ENCODE peak calls at places on chromosomes 13 and 19, in four cellular contexts. K is NB4, X is esophagus squamous epithelium, Q is neural progenitor cell. O is an unnamed sample.

GRCh38 chr13:99392126-99392805 is 85.1 kb upstream of the GPR183 start:
- DNase-seq in K (no peak), X (no peak), Q (no peak), O (no peak)

GRCh38 chr19:55959996-55960675 is 12.5 kb downstream of the NLRP8 start:
- DNase-seq in K (no peak), X (no peak), Q (no peak), O (no peak)

GRCh38 chr19:35943542-35944301 is 7.5 kb downstream of the LRFN3 start:
- DNase-seq in K (no peak), X (no peak), Q (no peak), O (no peak)

GRCh38 chr19:55406869-55407624 is 541 bp downstream of the UBE2S start:
- DNase-seq in K (peak), X (no peak), Q (peak), O (peak)

GRCh38 chr13:39410089-39410901 is 192.7 kb downstream of the LHFPL6 start:
- DNase-seq in K (peak), X (no peak), Q (no peak), O (no peak)

GRCh38 chr13:113291997-113292862 is 4.8 kb upstream of the LAMP1 start:
- DNase-seq in K (peak), X (no peak), Q (peak), O (peak)

GRCh38 chr19:29567366-29567915 is 38.6 kb upstream of the POP4 start:
- DNase-seq in K (no peak), X (no peak), Q (no peak), O (no peak)

GRCh38 chr13:39509616-39510015 is 93.4 kb downstream of the LHFPL6 start:
- DNase-seq in K (no peak), X (no peak), Q (no peak), O (no peak)

GRCh38 chr19:56141416-56141992 is 417 bp downstream of the ZNF444 start:
- DNase-seq in K (peak), X (no peak), Q (peak), O (no peak)

GRCh38 chr19:47122359-47123335 is 8.0 kb upstream of the SAE1 start:
- DNase-seq in K (no peak), X (no peak), Q (no peak), O (no peak)

GRCh38 chr19:18856385-18857126 is 24.8 kb downstream of the UPF1 start:
- DNase-seq in K (peak), X (no peak), Q (peak), O (peak)
- TF ChIP-seq CTCF in K (peak), X (peak), Q (peak), O (peak)

GRCh38 chr13:111564657-111565056 is 244.2 kb downstream of the TEX29 start:
- DNase-seq in K (no peak), X (no peak), Q (no peak), O (no peak)
- TF ChIP-seq CTCF in K (no peak), X (no peak), Q (no peak), O (no peak)

GRCh38 chr13:43787518-43787891 is 733 bp upstream of the ENOX1 start:
- DNase-seq in K (no peak), X (no peak), Q (peak), O (no peak)

GRCh38 chr13:43797869-43798268 is 11.1 kb upstream of the ENOX1 start:
- DNase-seq in K (no peak), X (no peak), Q (no peak), O (no peak)

GRCh38 chr13:43787998-43788397 is 1.2 kb upstream of the ENOX1 start:
- DNase-seq in K (no peak), X (no peak), Q (peak), O (no peak)

GRCh38 chr13:43797154-43797553 is 10.4 kb upstream of the ENOX1 start:
- DNase-seq in K (no peak), X (no peak), Q (no peak), O (no peak)

DNA sequence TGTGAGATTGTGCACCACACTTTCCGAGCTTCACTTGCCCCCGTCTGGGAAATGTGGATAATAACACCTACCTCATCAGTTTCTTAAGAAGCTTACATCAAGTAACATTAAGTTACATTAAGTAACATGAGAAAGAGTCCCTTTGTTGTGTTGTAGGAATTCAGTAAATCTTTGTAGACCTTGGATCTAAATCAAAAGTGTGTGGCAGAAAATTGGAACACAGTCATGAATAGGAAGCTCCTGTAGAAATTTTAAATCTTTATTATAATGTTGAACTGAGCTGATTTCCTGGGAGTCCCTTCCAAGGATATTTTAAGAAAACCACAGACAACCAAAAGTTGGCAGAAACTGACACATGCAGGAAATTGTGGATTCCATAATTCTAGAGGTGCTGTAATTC is 5.7 kb upstream of the ENOX1 start:
- DNase-seq in K (no peak), X (no peak), Q (no peak), O (no peak)
- TF ChIP-seq CTCF in K (no peak), X (no peak), Q (no peak), O (no peak)

GRCh38 chr13:79935121-79935520 is 405.8 kb downstream of the SPRY2 start:
- DNase-seq in K (no peak), X (no peak), Q (no peak), O (no peak)

GRCh38 chr13:79936368-79937136 is 404.4 kb downstream of the SPRY2 start:
- DNase-seq in K (no peak), X (no peak), Q (no peak), O (no peak)

GRCh38 chr13:79933389-79933788 is 407.5 kb downstream of the SPRY2 start:
- DNase-seq in K (no peak), X (no peak), Q (no peak), O (no peak)

GRCh38 chr13:79941752-79942151 is 399.2 kb downstream of the SPRY2 start:
- DNase-seq in K (no peak), X (no peak), Q (no peak), O (no peak)

DNA sequence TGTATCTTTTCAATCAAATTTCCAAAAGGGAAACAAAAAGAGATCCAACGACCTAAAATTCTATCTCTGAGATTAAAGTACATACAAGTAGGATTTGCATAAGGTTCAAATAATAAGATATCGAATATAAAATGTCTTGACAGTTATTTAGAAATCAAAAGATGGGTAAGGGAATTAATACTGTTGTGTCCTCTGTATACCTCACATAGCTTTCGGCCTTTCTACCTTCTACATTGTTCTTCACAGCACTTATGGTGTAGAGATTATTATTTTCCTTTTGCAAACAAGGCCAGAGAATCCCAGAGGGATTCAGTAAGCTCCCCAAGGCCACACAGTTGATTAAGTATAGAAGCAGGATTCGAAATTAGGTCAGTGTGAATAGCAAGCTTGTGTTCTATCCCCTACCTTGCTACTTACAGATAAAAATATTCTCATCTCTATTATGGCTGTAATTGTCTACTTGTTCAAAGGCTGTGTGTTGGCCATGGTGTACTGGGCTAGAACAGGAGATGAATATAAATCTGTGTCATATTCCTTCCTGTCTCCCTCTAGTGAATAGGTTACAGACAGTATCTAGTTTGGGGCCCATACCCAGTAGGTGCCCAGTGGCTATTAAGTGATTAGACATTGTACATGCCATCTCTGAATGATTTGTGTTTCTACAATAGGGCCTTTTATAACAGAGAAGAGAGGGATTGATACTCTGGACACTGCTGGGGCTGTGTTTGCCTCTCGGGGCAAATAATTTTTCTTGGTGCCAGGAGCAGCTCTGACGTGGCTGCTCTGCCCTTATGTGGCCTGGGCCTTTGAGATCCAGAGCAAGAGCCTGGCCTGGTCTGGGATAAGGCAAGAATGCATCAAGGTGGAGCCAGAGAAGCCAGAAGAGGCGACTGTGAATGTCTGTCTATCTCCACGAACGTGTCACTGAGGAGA is 403.3 kb downstream of the SPRY2 start:
- DNase-seq in K (no peak), X (no peak), Q (no peak), O (peak)
- TF ChIP-seq CTCF in K (no peak), X (no peak), Q (no peak), O (no peak)

GRCh38 chr19:58350001-58350801 is 3.1 kb downstream of the A1BG start:
- DNase-seq in K (no peak), X (no peak), Q (no peak), O (peak)
- TF ChIP-seq CTCF in K (no peak), X (no peak), Q (no peak), O (no peak)

DNA sequence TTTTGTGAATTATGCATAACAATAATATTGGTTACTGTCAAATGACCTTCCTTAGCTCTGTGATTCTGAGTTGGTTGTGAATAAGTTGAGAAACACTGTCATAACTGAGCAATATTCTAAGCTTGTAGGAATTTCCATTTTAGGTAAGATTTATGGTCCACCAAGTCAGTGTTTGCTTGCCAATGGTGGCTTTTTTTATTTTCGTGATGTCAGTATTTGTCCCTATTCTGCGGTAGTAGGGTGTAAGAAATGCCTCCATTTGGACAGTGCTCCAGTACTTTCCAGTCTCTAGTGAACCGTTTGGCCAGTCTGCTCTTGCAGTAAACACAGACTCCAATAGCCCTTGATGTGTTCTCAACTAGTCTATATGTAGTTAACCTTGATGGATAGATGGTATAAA is 94.7 kb downstream of the FRY start:
- DNase-seq in K (no peak), X (no peak), Q (no peak), O (no peak)
- TF ChIP-seq CTCF in K (no peak), X (no peak), Q (no peak), O (no peak)

GRCh38 chr19:5354403-5354802 is 13.8 kb upstream of the PTPRS start:
- DNase-seq in K (peak), X (no peak), Q (peak), O (peak)
- TF ChIP-seq CTCF in K (peak), X (peak), Q (peak), O (peak)

GRCh38 chr13:102302534-102302933 is 99.3 kb downstream of the FGF14 start:
- DNase-seq in K (no peak), X (no peak), Q (no peak), O (no peak)
- TF ChIP-seq CTCF in K (no peak), X (no peak), Q (no peak), O (no peak)

GRCh38 chr19:40497214-40497613 is 30.4 kb downstream of the SPTBN4 start:
- DNase-seq in K (no peak), X (no peak), Q (no peak), O (no peak)
- TF ChIP-seq CTCF in K (no peak), X (no peak), Q (no peak), O (no peak)

GRCh38 chr19:43505186-43505456 is 575 bp upstream of the PHLDB3 start:
- DNase-seq in K (no peak), X (no peak), Q (no peak), O (no peak)

GRCh38 chr19:43501661-43502418 is 2.7 kb downstream of the PHLDB3 start:
- DNase-seq in K (no peak), X (no peak), Q (peak), O (peak)

GRCh38 chr19:43504426-43505185 is at the start of gene PHLDB3:
- DNase-seq in K (no peak), X (no peak), Q (no peak), O (no peak)

GRCh38 chr19:43502419-43502976 is 2.0 kb downstream of the PHLDB3 start:
- DNase-seq in K (no peak), X (no peak), Q (no peak), O (peak)

GRCh38 chr19:43503501-43504425 is 783 bp downstream of the PHLDB3 start:
- DNase-seq in K (peak), X (peak), Q (peak), O (peak)
- TF ChIP-seq CTCF in K (no peak), X (no peak), Q (peak), O (peak)

O was measured in endodermal cell.